ENCODE peak calls at places on chromosomes 5 and 9, in eight cellular contexts. Y, P, D, Q, L, X, N and U are unnamed samples.

GRCh38 chr5:38375423-38375822 is 117.1 kb downstream of the EGFLAM start:
- DNase-seq in Y (no peak), P (no peak), D (no peak), Q (no peak), L (no peak), X (no peak), N (no peak), U (no peak)

GRCh38 chr9:133119461-133120342 is 1.3 kb downstream of the RALGDS start:
- DNase-seq in Y (no peak), P (no peak), D (no peak), Q (no peak), L (peak), X (peak), N (no peak), U (no peak)

GRCh38 chr5:132283423-132284043 is 10.7 kb upstream of the SLC22A4 start:
- DNase-seq in Y (peak), P (no peak), D (no peak), Q (no peak), L (no peak), X (peak), N (no peak), U (no peak)

GRCh38 chr5:170126626-170127025 is 20.9 kb downstream of the FOXI1 start:
- DNase-seq in Y (no peak), P (no peak), D (no peak), Q (no peak), L (no peak), X (no peak), N (no peak), U (no peak)

GRCh38 chr5:73122875-73123810 is 2.8 kb downstream of the TMEM171 start:
- DNase-seq in Y (peak), P (peak), D (no peak), Q (no peak), L (peak), X (peak), N (no peak), U (no peak)

GRCh38 chr5:135149956-135150723 is 116.1 kb upstream of the PITX1 start:
- DNase-seq in Y (no peak), P (no peak), D (no peak), Q (no peak), L (no peak), X (no peak), N (no peak), U (no peak)

GRCh38 chr9:92504881-92505280 is 22.6 kb upstream of the ASPN start:
- DNase-seq in Y (peak), P (no peak), D (no peak), Q (no peak), L (no peak), X (no peak), N (no peak), U (no peak)

GRCh38 chr5:181063514-181063913 is 23.4 kb downstream of the BTNL9 start:
- DNase-seq in Y (no peak), P (no peak), D (no peak), Q (no peak), L (no peak), X (no peak), N (no peak), U (no peak)

GRCh38 chr9:110207071-110207923 is 662 bp downstream of the C9orf152 start:
- DNase-seq in Y (peak), P (no peak), D (no peak), Q (no peak), L (no peak), X (no peak), N (no peak), U (no peak)